ENCODE peak calls at places on chromosome 21, in four cellular contexts. D, A, M and O are unnamed samples.

GRCh38 chr21:19181604-19182140 is 778.1 kb upstream of the TMPRSS15 start:
- DNase-seq in A (no peak), D (no peak), M (no peak), O (no peak)

GRCh38 chr21:35048706-35049617 is at the start of gene RUNX1:
- DNase-seq in M (peak), A (peak), D (no peak), O (peak)

GRCh38 chr21:17441370-17441769 is 71.5 kb upstream of the CXADR start:
- DNase-seq in M (no peak), D (peak), A (no peak), O (no peak)

GRCh38 chr21:25179116-25179515 is 428.2 kb downstream of the MRPL39 start:
- DNase-seq in D (no peak), A (no peak), M (no peak), O (peak)

GRCh38 chr21:28454978-28455600 is 537.6 kb downstream of the LTN1 start:
- DNase-seq in D (no peak), A (no peak), M (no peak), O (no peak)

GRCh38 chr21:35236090-35236489 is 187.0 kb upstream of the RUNX1 start:
- DNase-seq in D (no peak), M (no peak), A (peak), O (peak)

GRCh38 chr21:30839304-30839703 is 9.7 kb upstream of the KRTAP7-1 start:
- DNase-seq in M (no peak), A (peak), D (no peak), O (peak)

GRCh38 chr21:35138665-35139381 is 89.7 kb upstream of the RUNX1 start:
- DNase-seq in D (no peak), A (peak), M (no peak), O (peak)

GRCh38 chr21:43274946-43275310 is 106.1 kb downstream of the CRYAA start:
- DNase-seq in D (no peak), M (no peak), A (no peak), O (no peak)

GRCh38 chr21:43686811-43687565 is 27.6 kb downstream of the RRP1B start:
- DNase-seq in M (no peak), A (no peak), D (no peak), O (no peak)

GRCh38 chr21:26167593-26167992 is 3.0 kb downstream of the APP start:
- DNase-seq in A (no peak), M (no peak), D (no peak), O (no peak)

GRCh38 chr21:29546071-29546470 is 247.3 kb downstream of the BACH1 start:
- DNase-seq in A (no peak), D (no peak), M (no peak), O (no peak)

GRCh38 chr21:29148535-29148934 is 18.1 kb downstream of the MAP3K7CL start:
- DNase-seq in M (peak), D (no peak), A (no peak), O (no peak)

GRCh38 chr21:36260030-36260787 is 59.8 kb upstream of the MORC3 start:
- DNase-seq in A (peak), M (peak), D (no peak), O (peak)

GRCh38 chr21:43733529-43734071 is 14.7 kb downstream of the PDXK start:
- DNase-seq in A (no peak), D (no peak), M (peak), O (no peak)

GRCh38 chr21:41777934-41778815 is 11.3 kb upstream of the RIPK4 start:
- DNase-seq in D (peak), A (peak), M (peak), O (peak)

GRCh38 chr21:26811031-26811430 is 34.2 kb downstream of the ADAMTS1 start:
- DNase-seq in A (no peak), D (no peak), M (no peak), O (no peak)

GRCh38 chr21:43269461-43269860 is 100.7 kb downstream of the CRYAA start:
- DNase-seq in M (no peak), A (peak), D (no peak), O (peak)

GRCh38 chr21:21921410-21922232 is 923.4 kb downstream of the NCAM2 start:
- DNase-seq in M (no peak), D (no peak), A (peak), O (peak)

GRCh38 chr21:35428041-35428400 is 378.9 kb upstream of the RUNX1 start:
- DNase-seq in D (no peak), A (no peak), M (peak), O (no peak)

GRCh38 chr21:17931080-17931479 is 111.9 kb upstream of the C21orf91 start:
- DNase-seq in M (no peak), D (no peak), A (peak), O (peak)

GRCh38 chr21:25791321-25791720 is 56.5 kb downstream of the GABPA start:
- DNase-seq in D (no peak), A (no peak), M (no peak), O (no peak)

GRCh38 chr21:41767606-41768370 is 936 bp upstream of the RIPK4 start:
- DNase-seq in A (no peak), M (no peak), D (peak), O (no peak)

GRCh38 chr21:17753736-17754135 is 65.4 kb downstream of the C21orf91 start:
- DNase-seq in D (no peak), M (no peak), A (no peak), O (no peak)

GRCh38 chr21:43306911-43307676 is 119.8 kb downstream of the SIK1 start:
- DNase-seq in D (peak), M (no peak), A (no peak), O (peak)

GRCh38 chr21:14712121-14712520 is 166.0 kb upstream of the SAMSN1 start:
- DNase-seq in D (no peak), M (no peak), A (no peak), O (no peak)

GRCh38 chr21:15260604-15261003 is 195.8 kb upstream of the NRIP1 start:
- DNase-seq in D (no peak), M (no peak), A (no peak), O (no peak)

GRCh38 chr21:35503646-35504045 is 454.5 kb upstream of the RUNX1 start:
- DNase-seq in D (no peak), A (no peak), M (no peak), O (peak)

GRCh38 chr21:31161157-31161556 is 122.9 kb upstream of the KRTAP19-8 start:
- DNase-seq in A (no peak), M (no peak), D (no peak), O (no peak)

GRCh38 chr21:26366781-26367180 is 196.2 kb upstream of the APP start:
- DNase-seq in A (no peak), M (no peak), D (no peak), O (no peak)

GRCh38 chr21:14923468-14923867 is 141.3 kb downstream of the NRIP1 start:
- DNase-seq in M (no peak), D (no peak), A (no peak), O (no peak)

GRCh38 chr21:35933466-35933865 is 126.9 kb downstream of the SETD4 start:
- DNase-seq in M (peak), A (peak), D (no peak), O (peak)

GRCh38 chr21:15140321-15141019 is 75.7 kb upstream of the NRIP1 start:
- DNase-seq in M (no peak), D (peak), A (no peak), O (no peak)

GRCh38 chr21:35395728-35396127 is 346.6 kb upstream of the RUNX1 start:
- DNase-seq in D (no peak), M (no peak), A (no peak), O (peak)

GRCh38 chr21:45555251-45555556 is 13.0 kb upstream of the SLC19A1 start:
- DNase-seq in M (no peak), D (no peak), A (no peak), O (no peak)
- H3K4me3 ChIP-seq in M (peak), D (no peak), A (peak), O (no peak)

DNA sequence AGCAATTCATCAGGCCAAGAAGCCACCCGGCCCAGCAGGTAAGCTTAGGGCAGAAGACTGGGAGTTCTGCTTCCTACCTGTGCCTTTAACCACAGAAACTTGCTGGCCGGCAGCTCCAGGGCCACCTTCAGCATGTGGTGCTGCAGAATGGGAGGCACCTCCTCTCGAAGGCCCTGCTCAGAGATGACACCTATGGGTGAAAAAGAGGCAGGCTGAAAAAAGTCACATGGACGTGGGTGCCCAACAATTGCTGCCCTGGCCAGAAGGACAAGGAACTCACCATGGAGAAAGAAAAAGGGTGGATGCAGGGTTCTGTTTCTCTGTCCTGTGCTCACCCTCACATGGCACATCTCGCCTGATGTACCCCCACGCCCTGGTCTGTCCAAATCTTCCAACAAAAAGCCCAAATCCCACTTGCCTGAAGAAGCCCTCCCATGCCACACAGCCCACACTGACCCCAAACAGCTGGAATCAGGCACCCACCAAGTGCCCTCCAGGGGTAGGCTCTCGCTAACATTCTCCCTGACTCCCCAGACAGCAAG is 33.0 kb downstream of the URB1 start:
- DNase-seq in A (peak), M (no peak), D (no peak), O (peak)
- TF ChIP-seq CTCF in A (peak), M (peak), D (no peak), O (peak)

GRCh38 chr21:16308269-16308668 is 578.5 kb downstream of the USP25 start:
- DNase-seq in M (no peak), D (no peak), A (no peak), O (no peak)
- H3K4me3 ChIP-seq in M (peak), D (no peak), A (no peak), O (no peak)

DNA sequence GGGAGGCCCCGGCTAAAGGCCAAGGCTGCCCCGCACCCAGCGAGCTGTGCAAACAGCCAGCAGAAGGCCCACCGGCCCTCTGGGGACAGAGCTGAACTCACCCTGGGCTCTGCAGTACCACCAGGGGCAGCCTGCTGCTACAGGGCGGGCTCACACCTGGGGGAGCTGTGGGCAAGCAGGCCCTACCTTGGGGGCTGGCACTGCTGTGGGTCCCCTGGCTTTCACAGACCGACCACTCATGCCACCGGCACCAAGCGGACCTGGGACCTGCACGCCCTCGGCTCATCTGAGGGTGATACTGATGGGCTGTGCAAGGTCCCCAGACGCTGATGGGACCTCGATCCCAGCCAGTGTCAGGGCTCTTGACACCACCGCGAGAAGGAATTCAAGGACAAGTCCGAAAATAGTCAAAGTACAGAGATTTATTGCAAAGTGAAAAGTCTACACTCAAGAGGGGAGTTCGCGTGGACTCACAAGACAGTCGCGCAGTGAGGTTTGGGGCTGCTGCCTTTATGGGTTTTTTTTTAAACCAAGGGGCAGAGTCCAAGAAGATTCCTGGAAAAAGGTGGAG is 61.0 kb upstream of the ADARB1 start:
- DNase-seq in M (no peak), A (no peak), D (peak), O (no peak)
- TF ChIP-seq CTCF in M (peak), A (no peak), D (no peak), O (no peak)

DNA sequence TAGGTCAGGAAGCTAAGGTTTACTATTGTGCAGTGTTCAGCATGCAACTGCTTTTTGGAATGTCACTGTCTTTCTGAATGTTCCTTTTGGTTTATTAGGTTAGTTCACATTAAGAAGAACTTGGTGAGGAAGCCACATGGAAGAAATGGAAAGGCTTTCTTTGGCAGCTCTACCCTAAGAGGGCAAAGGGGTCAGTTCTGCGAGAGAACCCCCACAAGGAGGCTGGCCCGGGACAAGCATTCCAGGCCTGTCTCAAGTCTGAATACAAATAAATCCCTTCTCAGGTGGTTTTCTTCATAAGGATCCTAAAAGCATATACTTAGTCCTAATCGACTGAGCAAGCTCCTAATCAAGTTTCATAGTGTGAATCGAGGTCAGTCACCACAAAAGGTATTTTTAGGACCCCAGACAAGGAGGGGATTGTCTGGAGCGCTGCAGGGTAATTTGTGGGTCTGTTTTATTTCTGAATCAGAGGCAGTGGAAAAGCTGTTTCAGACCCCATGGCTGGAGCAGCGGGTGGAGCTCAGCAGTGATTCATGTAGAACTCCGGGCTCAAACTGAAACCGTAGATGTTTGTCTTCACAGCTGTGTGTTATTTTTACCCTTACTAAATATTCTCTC is 63.3 kb downstream of the ERG start:
- DNase-seq in A (no peak), D (no peak), M (no peak), O (no peak)
- H3K4me3 ChIP-seq in A (no peak), D (no peak), M (peak), O (no peak)

GRCh38 chr21:20739421-20739820 is 258.8 kb upstream of the NCAM2 start:
- DNase-seq in A (no peak), M (no peak), D (no peak), O (peak)
- TF ChIP-seq CTCF in A (no peak), M (no peak), D (no peak), O (peak)

GRCh38 chr21:40337981-40338380 is 470.7 kb downstream of the PCP4 start:
- DNase-seq in M (no peak), D (no peak), A (no peak), O (no peak)

GRCh38 chr21:40333731-40334130 is 466.5 kb downstream of the PCP4 start:
- DNase-seq in D (no peak), M (no peak), A (no peak), O (no peak)

GRCh38 chr21:40334159-40334558 is 466.9 kb downstream of the PCP4 start:
- DNase-seq in A (no peak), D (no peak), M (no peak), O (no peak)

GRCh38 chr21:40339050-40339449 is 471.8 kb downstream of the PCP4 start:
- DNase-seq in A (no peak), M (no peak), D (no peak), O (no peak)

GRCh38 chr21:40335689-40336088 is 468.5 kb downstream of the PCP4 start:
- DNase-seq in A (no peak), D (no peak), M (no peak), O (no peak)
- H3K4me3 ChIP-seq in A (no peak), D (no peak), M (no peak), O (no peak)

GRCh38 chr21:37527716-37528115 is 161.1 kb downstream of the DYRK1A start:
- DNase-seq in D (no peak), A (no peak), M (no peak), O (no peak)

GRCh38 chr21:37525810-37526209 is 159.2 kb downstream of the DYRK1A start:
- DNase-seq in D (no peak), A (no peak), M (no peak), O (no peak)

GRCh38 chr21:37527103-37527502 is 160.5 kb downstream of the DYRK1A start:
- DNase-seq in D (no peak), A (no peak), M (no peak), O (no peak)

GRCh38 chr21:37529649-37530048 is 163.1 kb downstream of the DYRK1A start:
- DNase-seq in D (no peak), A (no peak), M (no peak), O (no peak)

DNA sequence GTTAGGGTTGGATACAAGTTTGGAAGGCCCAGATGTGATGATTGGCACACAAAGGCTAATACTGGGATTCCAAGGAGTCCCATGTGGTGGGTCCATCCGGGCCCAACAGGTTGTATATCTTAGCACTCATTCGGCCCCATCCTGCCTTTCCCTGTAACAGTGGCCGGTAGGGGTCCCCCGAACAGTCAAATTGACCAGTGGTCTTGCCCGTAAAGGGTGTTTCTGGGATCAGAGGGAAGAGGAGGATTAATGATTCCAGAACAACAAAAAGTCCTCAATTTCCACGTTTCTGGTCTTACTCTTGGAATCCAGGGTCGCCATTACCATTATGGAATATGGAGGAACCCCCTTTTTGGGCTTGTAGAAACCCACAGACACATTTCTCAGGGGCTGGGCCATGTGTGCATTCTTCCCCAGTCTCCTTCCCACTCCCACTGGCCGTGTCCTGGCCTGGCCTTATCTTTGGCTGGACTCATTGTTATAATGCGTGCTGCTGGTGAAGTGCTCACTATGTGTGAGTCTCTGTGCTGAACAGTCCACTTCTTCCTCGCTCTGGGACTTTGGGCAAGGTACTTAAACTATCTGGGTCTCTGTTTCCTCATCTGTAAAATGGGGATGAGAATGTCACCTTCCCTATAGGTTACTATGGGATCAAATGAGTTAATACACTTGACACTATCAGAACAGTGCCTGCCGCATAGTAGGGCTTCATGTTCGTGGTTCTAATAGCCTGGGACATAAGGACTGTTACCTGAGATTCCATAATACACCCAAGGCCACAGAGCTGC is 161.8 kb downstream of the DYRK1A start:
- DNase-seq in A (no peak), M (no peak), D (no peak), O (no peak)
- TF ChIP-seq CTCF in A (no peak), M (no peak), D (no peak), O (no peak)

DNA sequence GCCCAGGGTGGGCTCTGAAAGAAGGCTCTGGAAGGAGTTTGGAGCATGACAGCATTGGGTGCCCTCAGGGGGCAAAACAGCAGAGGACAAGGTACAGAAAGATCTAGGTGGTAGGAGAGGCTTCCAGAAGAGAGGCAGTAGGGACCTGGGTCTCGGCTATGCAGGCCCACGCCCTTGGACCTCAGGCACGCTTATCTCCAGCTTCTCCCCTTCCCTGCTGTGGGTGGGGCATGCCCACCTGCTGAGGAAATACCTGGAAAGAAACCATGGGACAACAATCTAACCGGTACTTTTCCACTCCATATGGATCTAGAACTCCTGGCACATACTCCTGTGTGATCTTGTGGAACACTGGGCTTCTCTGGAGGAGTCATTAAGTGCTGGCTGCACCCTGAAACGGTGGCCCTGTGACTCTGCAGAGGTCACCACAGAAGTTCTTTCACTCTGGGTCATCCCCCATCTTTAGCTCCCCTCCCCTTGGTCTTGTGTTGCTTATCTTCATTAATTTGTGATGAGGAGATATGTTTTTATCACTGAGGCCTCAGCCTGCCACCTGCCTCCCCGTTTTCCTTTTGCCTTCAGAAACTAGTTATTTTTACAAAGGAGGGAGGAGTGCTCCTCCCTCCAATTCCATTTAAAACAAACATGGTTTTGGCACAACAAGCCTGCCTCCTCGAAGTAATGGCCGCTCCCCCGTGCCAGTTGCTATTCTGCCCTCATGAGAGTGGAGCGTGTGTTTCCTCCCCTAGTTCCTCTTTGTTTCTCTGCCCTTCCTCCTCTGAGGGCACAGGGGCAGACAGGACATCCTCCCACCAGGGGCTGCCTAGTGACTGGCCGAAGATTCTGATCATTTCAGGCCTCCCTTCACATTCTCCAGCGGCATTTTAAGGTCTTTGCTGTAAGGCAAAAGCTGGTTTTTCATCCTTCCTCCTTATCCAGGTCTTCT is 78.0 kb upstream of the ATP5PO start:
- DNase-seq in A (peak), D (peak), M (no peak), O (peak)
- H3K4me3 ChIP-seq in A (no peak), D (no peak), M (no peak), O (no peak)